ENCODE peak calls at places on chromosomes 2 and 18, in nine cellular contexts. One of them, this sample, is unnamed.

GRCh38 chr2:38702413-38702812 is 36.5 kb downstream of the GALM start:
- DNase-seq in H1: no peak
- DNase-seq in sigmoid colon: no peak
- DNase-seq in IMR-90: peak
- DNase-seq in adrenal gland: no peak
- DNase-seq in prostate gland: no peak
- DNase-seq in upper lobe of left lung: no peak
- DNase-seq in tibial nerve: no peak
- DNase-seq in transverse colon: no peak
- DNase-seq in this sample: no peak

GRCh38 chr2:132733119-132733518 is 63.1 kb upstream of the LYPD1 start:
- DNase-seq in H1: no peak
- DNase-seq in sigmoid colon: no peak
- DNase-seq in IMR-90: peak
- DNase-seq in adrenal gland: no peak
- DNase-seq in prostate gland: no peak
- DNase-seq in upper lobe of left lung: no peak
- DNase-seq in tibial nerve: no peak
- DNase-seq in transverse colon: no peak
- DNase-seq in this sample: no peak

GRCh38 chr2:97674396-97674795 is 4.9 kb downstream of the C2orf92 start:
- DNase-seq in H1: no peak
- DNase-seq in sigmoid colon: no peak
- DNase-seq in IMR-90: no peak
- DNase-seq in adrenal gland: no peak
- DNase-seq in prostate gland: no peak
- DNase-seq in upper lobe of left lung: no peak
- DNase-seq in tibial nerve: no peak
- DNase-seq in transverse colon: no peak
- DNase-seq in this sample: no peak

GRCh38 chr18:33577688-33578370 is at the start of gene ASXL3:
- DNase-seq in H1: no peak
- DNase-seq in sigmoid colon: peak
- DNase-seq in IMR-90: no peak
- DNase-seq in adrenal gland: no peak
- DNase-seq in prostate gland: peak
- DNase-seq in upper lobe of left lung: no peak
- DNase-seq in tibial nerve: peak
- DNase-seq in transverse colon: peak
- DNase-seq in this sample: peak

GRCh38 chr2:188609321-188610049 is 317.8 kb downstream of the GULP1 start:
- DNase-seq in H1: no peak
- DNase-seq in sigmoid colon: no peak
- DNase-seq in IMR-90: peak
- DNase-seq in adrenal gland: no peak
- DNase-seq in prostate gland: no peak
- DNase-seq in upper lobe of left lung: no peak
- DNase-seq in tibial nerve: no peak
- DNase-seq in transverse colon: no peak
- DNase-seq in this sample: no peak

GRCh38 chr18:57333941-57334340 is 18.4 kb upstream of the ST8SIA3 start:
- DNase-seq in H1: no peak
- DNase-seq in sigmoid colon: no peak
- DNase-seq in IMR-90: no peak
- DNase-seq in adrenal gland: no peak
- DNase-seq in prostate gland: no peak
- DNase-seq in upper lobe of left lung: no peak
- DNase-seq in tibial nerve: no peak
- DNase-seq in transverse colon: no peak
- DNase-seq in this sample: no peak

GRCh38 chr2:142991295-142991694 is 113.8 kb downstream of the KYNU start:
- DNase-seq in H1: no peak
- DNase-seq in sigmoid colon: no peak
- DNase-seq in IMR-90: no peak
- DNase-seq in adrenal gland: no peak
- DNase-seq in prostate gland: no peak
- DNase-seq in upper lobe of left lung: no peak
- DNase-seq in tibial nerve: no peak
- DNase-seq in transverse colon: no peak
- DNase-seq in this sample: no peak

GRCh38 chr2:5535301-5535700 is 156.9 kb upstream of the SOX11 start:
- DNase-seq in H1: no peak
- DNase-seq in sigmoid colon: no peak
- DNase-seq in IMR-90: no peak
- DNase-seq in adrenal gland: no peak
- DNase-seq in prostate gland: no peak
- DNase-seq in upper lobe of left lung: no peak
- DNase-seq in tibial nerve: no peak
- DNase-seq in transverse colon: no peak
- DNase-seq in this sample: no peak

GRCh38 chr2:88265352-88265960 is 95.3 kb downstream of the THNSL2 start:
- DNase-seq in H1: no peak
- DNase-seq in sigmoid colon: no peak
- DNase-seq in IMR-90: peak
- DNase-seq in adrenal gland: peak
- DNase-seq in prostate gland: no peak
- DNase-seq in upper lobe of left lung: peak
- DNase-seq in tibial nerve: no peak
- DNase-seq in transverse colon: no peak
- DNase-seq in this sample: no peak

GRCh38 chr2:225937625-225938024 is 538.1 kb downstream of the NYAP2 start:
- DNase-seq in H1: no peak
- DNase-seq in sigmoid colon: no peak
- DNase-seq in IMR-90: peak
- DNase-seq in adrenal gland: no peak
- DNase-seq in prostate gland: no peak
- DNase-seq in upper lobe of left lung: no peak
- DNase-seq in tibial nerve: no peak
- DNase-seq in transverse colon: no peak
- DNase-seq in this sample: no peak

GRCh38 chr2:221570321-221571107 is 1.6 kb downstream of the EPHA4 start:
- DNase-seq in H1: no peak
- DNase-seq in sigmoid colon: no peak
- DNase-seq in IMR-90: peak
- DNase-seq in adrenal gland: peak
- DNase-seq in prostate gland: peak
- DNase-seq in upper lobe of left lung: no peak
- DNase-seq in tibial nerve: no peak
- DNase-seq in transverse colon: peak
- DNase-seq in this sample: peak

GRCh38 chr2:8872821-8873432 is 35.5 kb upstream of the KIDINS220 start:
- DNase-seq in H1: no peak
- DNase-seq in sigmoid colon: no peak
- DNase-seq in IMR-90: peak
- DNase-seq in adrenal gland: no peak
- DNase-seq in prostate gland: peak
- DNase-seq in upper lobe of left lung: no peak
- DNase-seq in tibial nerve: no peak
- DNase-seq in transverse colon: no peak
- DNase-seq in this sample: no peak

GRCh38 chr2:100822587-100823248 is 2.8 kb downstream of the NPAS2 start:
- DNase-seq in H1: no peak
- DNase-seq in sigmoid colon: no peak
- DNase-seq in IMR-90: peak
- DNase-seq in adrenal gland: peak
- DNase-seq in prostate gland: no peak
- DNase-seq in upper lobe of left lung: no peak
- DNase-seq in tibial nerve: no peak
- DNase-seq in transverse colon: no peak
- DNase-seq in this sample: no peak
- H3K4me3 ChIP-seq in H1: no peak
- H3K4me3 ChIP-seq in sigmoid colon: no peak
- H3K4me3 ChIP-seq in IMR-90: no peak
- H3K4me3 ChIP-seq in adrenal gland: peak
- H3K4me3 ChIP-seq in prostate gland: no peak
- H3K4me3 ChIP-seq in upper lobe of left lung: no peak
- H3K4me3 ChIP-seq in tibial nerve: no peak
- H3K4me3 ChIP-seq in transverse colon: no peak
- H3K4me3 ChIP-seq in this sample: no peak

DNA sequence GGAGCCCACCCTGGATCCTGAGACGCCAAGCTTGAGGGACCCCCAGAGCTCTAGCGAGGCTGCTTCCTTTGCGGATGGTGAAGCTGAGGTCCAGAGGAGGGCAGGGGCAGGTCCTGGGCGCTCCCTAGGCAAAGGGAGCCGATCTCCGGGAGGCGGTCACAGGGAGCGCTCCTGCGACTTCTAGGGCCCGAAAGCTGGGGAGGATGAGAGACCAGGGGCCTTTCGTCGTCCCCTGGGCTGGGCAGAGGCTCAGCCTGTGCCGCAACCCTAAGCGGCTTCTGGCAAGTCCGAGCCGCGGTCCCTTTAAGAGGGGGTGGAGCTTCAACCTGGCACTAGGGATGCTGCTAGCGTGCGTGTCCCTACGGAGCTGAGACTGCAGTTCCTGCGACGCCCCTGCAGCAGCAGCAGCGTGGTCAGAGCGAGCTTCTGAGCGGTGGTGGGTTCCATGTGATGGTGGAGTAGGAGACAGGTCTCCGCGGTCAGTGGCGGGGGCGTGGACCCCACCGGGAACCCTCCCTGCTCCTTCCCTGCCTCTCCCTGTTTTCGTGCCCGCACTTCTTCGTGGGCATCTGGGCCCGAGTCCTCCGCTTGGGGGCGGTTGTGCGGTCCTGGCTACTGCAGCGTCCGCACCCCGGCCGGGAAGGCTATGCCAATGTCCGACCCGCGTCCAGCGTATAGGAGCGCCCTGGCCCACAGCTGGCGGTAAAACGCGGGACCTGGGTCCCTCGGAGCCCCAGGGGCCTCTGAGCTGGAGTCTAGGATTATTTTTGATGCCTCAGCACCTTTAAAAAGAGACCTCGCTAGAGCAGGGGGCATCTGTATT is 154.6 kb downstream of the CCDC74A start:
- DNase-seq in H1: peak
- DNase-seq in sigmoid colon: peak
- DNase-seq in IMR-90: peak
- DNase-seq in adrenal gland: peak
- DNase-seq in prostate gland: peak
- DNase-seq in upper lobe of left lung: peak
- DNase-seq in tibial nerve: peak
- DNase-seq in transverse colon: peak
- DNase-seq in this sample: peak
- TF ChIP-seq POLR2A in H1: no peak
- TF ChIP-seq POLR2A in sigmoid colon: no peak
- TF ChIP-seq POLR2A in IMR-90: peak
- TF ChIP-seq POLR2A in adrenal gland: peak
- TF ChIP-seq POLR2A in prostate gland: no peak
- TF ChIP-seq POLR2A in upper lobe of left lung: no peak
- TF ChIP-seq POLR2A in tibial nerve: peak
- TF ChIP-seq POLR2A in transverse colon: peak
- TF ChIP-seq POLR2A in this sample: no peak

GRCh38 chr2:16608661-16609643 is 56.7 kb downstream of the CYRIA start:
- DNase-seq in H1: peak
- DNase-seq in sigmoid colon: peak
- DNase-seq in IMR-90: peak
- DNase-seq in adrenal gland: peak
- DNase-seq in prostate gland: peak
- DNase-seq in upper lobe of left lung: peak
- DNase-seq in tibial nerve: peak
- DNase-seq in transverse colon: peak
- DNase-seq in this sample: peak
- H3K4me3 ChIP-seq in H1: peak
- H3K4me3 ChIP-seq in sigmoid colon: no peak
- H3K4me3 ChIP-seq in IMR-90: peak
- H3K4me3 ChIP-seq in adrenal gland: peak
- H3K4me3 ChIP-seq in prostate gland: peak
- H3K4me3 ChIP-seq in upper lobe of left lung: no peak
- H3K4me3 ChIP-seq in tibial nerve: peak
- H3K4me3 ChIP-seq in transverse colon: peak
- H3K4me3 ChIP-seq in this sample: no peak

GRCh38 chr2:231615058-231615671 is 22.5 kb downstream of the TEX44 start:
- DNase-seq in H1: no peak
- DNase-seq in sigmoid colon: peak
- DNase-seq in IMR-90: no peak
- DNase-seq in adrenal gland: peak
- DNase-seq in prostate gland: no peak
- DNase-seq in upper lobe of left lung: no peak
- DNase-seq in tibial nerve: no peak
- DNase-seq in transverse colon: peak
- DNase-seq in this sample: peak

GRCh38 chr2:231613054-231613654 is 20.5 kb downstream of the TEX44 start:
- DNase-seq in H1: no peak
- DNase-seq in sigmoid colon: peak
- DNase-seq in IMR-90: no peak
- DNase-seq in adrenal gland: peak
- DNase-seq in prostate gland: no peak
- DNase-seq in upper lobe of left lung: peak
- DNase-seq in tibial nerve: no peak
- DNase-seq in transverse colon: no peak
- DNase-seq in this sample: no peak

GRCh38 chr2:231614559-231615057 is 21.9 kb downstream of the TEX44 start:
- DNase-seq in H1: no peak
- DNase-seq in sigmoid colon: no peak
- DNase-seq in IMR-90: no peak
- DNase-seq in adrenal gland: no peak
- DNase-seq in prostate gland: no peak
- DNase-seq in upper lobe of left lung: no peak
- DNase-seq in tibial nerve: no peak
- DNase-seq in transverse colon: no peak
- DNase-seq in this sample: no peak

GRCh38 chr2:231612199-231613053 is 19.8 kb downstream of the TEX44 start:
- DNase-seq in H1: no peak
- DNase-seq in sigmoid colon: peak
- DNase-seq in IMR-90: peak
- DNase-seq in adrenal gland: peak
- DNase-seq in prostate gland: peak
- DNase-seq in upper lobe of left lung: peak
- DNase-seq in tibial nerve: peak
- DNase-seq in transverse colon: peak
- DNase-seq in this sample: peak

GRCh38 chr2:231613655-231614558 is 21.2 kb downstream of the TEX44 start:
- DNase-seq in H1: no peak
- DNase-seq in sigmoid colon: peak
- DNase-seq in IMR-90: peak
- DNase-seq in adrenal gland: peak
- DNase-seq in prostate gland: peak
- DNase-seq in upper lobe of left lung: peak
- DNase-seq in tibial nerve: peak
- DNase-seq in transverse colon: peak
- DNase-seq in this sample: peak
- TF ChIP-seq POLR2A in H1: no peak
- TF ChIP-seq POLR2A in sigmoid colon: no peak
- TF ChIP-seq POLR2A in IMR-90: no peak
- TF ChIP-seq POLR2A in adrenal gland: peak
- TF ChIP-seq POLR2A in prostate gland: peak
- TF ChIP-seq POLR2A in upper lobe of left lung: peak
- TF ChIP-seq POLR2A in tibial nerve: peak
- TF ChIP-seq POLR2A in transverse colon: peak
- TF ChIP-seq POLR2A in this sample: peak

DNA sequence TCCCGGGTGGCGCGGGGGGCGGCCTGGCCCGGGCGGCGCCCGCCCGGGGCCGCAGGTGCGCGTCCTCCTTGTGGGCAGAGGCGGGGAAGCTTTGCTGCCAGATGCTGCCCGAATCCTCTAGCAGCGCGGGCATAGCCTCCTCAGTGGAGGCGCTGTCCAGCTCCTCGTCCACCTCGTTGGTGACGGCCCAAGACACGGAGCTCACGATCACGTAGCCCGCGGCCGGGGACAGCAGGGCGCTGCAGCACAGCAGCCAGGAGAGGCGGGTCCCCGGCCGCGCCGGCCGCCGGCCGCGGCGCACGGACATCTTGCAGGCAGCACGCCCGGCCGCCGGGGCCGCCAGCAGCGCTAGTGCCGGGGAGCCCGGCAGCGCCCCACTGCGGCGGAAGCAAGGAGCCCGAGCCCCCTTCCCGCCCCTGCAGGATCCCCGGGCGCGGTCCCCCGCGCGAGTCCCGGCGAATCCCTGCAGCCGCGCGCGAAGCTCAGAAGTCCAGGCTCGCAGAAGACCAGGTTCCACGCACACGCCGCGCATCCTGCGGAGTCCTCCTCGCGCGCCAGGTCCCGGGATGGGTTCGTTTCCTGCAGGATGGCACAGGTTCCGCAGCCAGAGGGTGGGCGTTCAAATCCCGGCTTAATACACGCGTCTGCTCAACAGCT is at the start of gene CREG2:
- DNase-seq in H1: peak
- DNase-seq in sigmoid colon: peak
- DNase-seq in IMR-90: peak
- DNase-seq in adrenal gland: peak
- DNase-seq in prostate gland: peak
- DNase-seq in upper lobe of left lung: peak
- DNase-seq in tibial nerve: no peak
- DNase-seq in transverse colon: peak
- DNase-seq in this sample: peak
- H3K4me3 ChIP-seq in H1: peak
- H3K4me3 ChIP-seq in sigmoid colon: no peak
- H3K4me3 ChIP-seq in IMR-90: peak
- H3K4me3 ChIP-seq in adrenal gland: peak
- H3K4me3 ChIP-seq in prostate gland: peak
- H3K4me3 ChIP-seq in upper lobe of left lung: no peak
- H3K4me3 ChIP-seq in tibial nerve: peak
- H3K4me3 ChIP-seq in transverse colon: peak
- H3K4me3 ChIP-seq in this sample: no peak